ENCODE peak calls at places on chromosomes 5 and 9, in four cellular contexts. I is cardiac muscle cell, Z is M059J, X is left cardiac atrium. D is an unnamed sample.

GRCh38 chr5:80246995-80247729 is 8.7 kb downstream of the SERINC5 start:
- DNase-seq in I (peak; percentile 91), Z (peak; percentile 96), X (peak; percentile 57), D (peak; percentile 48)

GRCh38 chr5:6391151-6391550 is 12.8 kb upstream of the MED10 start:
- DNase-seq in I (no peak), Z (no peak), X (no peak), D (no peak)

GRCh38 chr5:158773151-158773550 is 326.6 kb downstream of the EBF1 start:
- DNase-seq in I (peak; percentile 23), Z (no peak), X (no peak), D (no peak)

GRCh38 chr9:134734270-134734669 is 92.7 kb downstream of the COL5A1 start:
- DNase-seq in I (peak; percentile 89), Z (peak; percentile 79), X (no peak), D (peak; percentile 46)

GRCh38 chr5:119453045-119453383 is 717 bp downstream of the HSD17B4 start:
- DNase-seq in I (peak; percentile 56), Z (peak; percentile 28), X (no peak), D (no peak)

GRCh38 chr9:115198018-115198417 is 80.1 kb upstream of the TNC start:
- DNase-seq in I (peak; percentile 37), Z (peak; percentile 76), X (peak; percentile 38), D (peak; percentile 30)

GRCh38 chr9:78831726-78832125 is 534.8 kb downstream of the PSAT1 start:
- DNase-seq in I (no peak), Z (peak; percentile 48), X (no peak), D (no peak)

GRCh38 chr5:133511653-133512235 is 100.6 kb downstream of the FSTL4 start:
- DNase-seq in I (no peak), Z (no peak), X (no peak), D (no peak)

GRCh38 chr5:59190746-59191145 is 607.9 kb downstream of the RAB3C start:
- DNase-seq in I (no peak), Z (peak; percentile 24), X (no peak), D (no peak)

GRCh38 chr5:81142108-81142507 is 91.0 kb upstream of the CKMT2 start:
- DNase-seq in I (no peak), Z (no peak), X (no peak), D (no peak)

GRCh38 chr9:93061791-93062299 is 3.3 kb downstream of the SUSD3 start:
- DNase-seq in I (no peak), Z (no peak), X (no peak), D (no peak)

D was measured in heart left ventricle.